ENCODE peak calls at places on chromosomes 13 and 19, in four cellular contexts. N, T, H and D are unnamed samples.

GRCh38 chr13:69912576-69913074 is 195.0 kb upstream of the ATXN8OS start:
- DNase-seq in T (no peak), H (no peak), N (no peak), D (no peak)

GRCh38 chr13:29888306-29888705 is 37.9 kb upstream of the UBL3 start:
- DNase-seq in T (no peak), H (no peak), N (no peak), D (no peak)

GRCh38 chr19:38736036-38736412 is 8.2 kb downstream of the CAPN12 start:
- DNase-seq in T (peak), N (no peak), H (no peak), D (no peak)

GRCh38 chr13:50357586-50358118 is 342.4 kb downstream of the KCNRG start:
- DNase-seq in N (peak), T (no peak), H (no peak), D (peak)

GRCh38 chr19:16949496-16950023 is 60.8 kb downstream of the F2RL3 start:
- DNase-seq in N (no peak), H (no peak), T (no peak), D (no peak)

GRCh38 chr13:56713656-56714055 is 427.1 kb upstream of the PRR20A start:
- DNase-seq in N (no peak), T (no peak), H (no peak), D (no peak)

GRCh38 chr13:24112791-24113190 is 47.7 kb upstream of the SPATA13 start:
- DNase-seq in H (no peak), T (no peak), N (no peak), D (no peak)

GRCh38 chr13:71290963-71291937 is 575.8 kb downstream of the DACH1 start:
- DNase-seq in T (no peak), N (peak), H (peak), D (no peak)

GRCh38 chr19:35404879-35405622 is 34.2 kb downstream of the GPR42 start:
- DNase-seq in T (no peak), H (peak), N (no peak), D (no peak)

GRCh38 chr19:51566489-51567100 is 4.5 kb upstream of the ZNF175 start:
- DNase-seq in T (no peak), H (no peak), N (no peak), D (no peak)

GRCh38 chr13:102138635-102139225 is 263.1 kb downstream of the FGF14 start:
- DNase-seq in T (no peak), H (no peak), N (no peak), D (no peak)

GRCh38 chr19:19151418-19151817 is 13.1 kb upstream of the TMEM161A start:
- DNase-seq in N (no peak), T (no peak), H (no peak), D (no peak)

GRCh38 chr19:7513809-7514642 is 1.9 kb upstream of the ZNF358 start:
- DNase-seq in H (no peak), T (no peak), N (no peak), D (no peak)

GRCh38 chr19:4473708-4474503 is 1.8 kb downstream of the HDGFL2 start:
- DNase-seq in T (no peak), N (no peak), H (no peak), D (no peak)

GRCh38 chr19:51598159-51598915 is 27.3 kb downstream of the ZNF175 start:
- DNase-seq in H (no peak), T (no peak), N (no peak), D (no peak)

GRCh38 chr13:76815344-76815743 is 70.9 kb downstream of the KCTD12 start:
- DNase-seq in H (no peak), N (no peak), T (no peak), D (no peak)

GRCh38 chr19:30434797-30435594 is 62.8 kb downstream of the ZNF536 start:
- DNase-seq in T (no peak), H (no peak), N (no peak), D (no peak)

GRCh38 chr19:39390460-39390758 is 497 bp downstream of the PAF1 start:
- DNase-seq in T (no peak), H (no peak), N (no peak), D (no peak)